ENCODE peak calls at places on chromosomes 5 and 9, in five cellular contexts. F is tibial nerve, T is T-cell, V is cardiac septum, P is Caki2. D is an unnamed sample.

GRCh38 chr5:163379298-163380155 is 57.9 kb upstream of the CCNG1 start:
- DNase-seq in T (no peak), V (no peak), P (peak), F (no peak), D (no peak)

GRCh38 chr5:38866362-38867070 is 20.7 kb downstream of the OSMR start:
- DNase-seq in P (no peak), T (no peak), F (no peak), V (no peak), D (no peak)

GRCh38 chr5:53069626-53070025 is 39.9 kb downstream of the MOCS2 start:
- DNase-seq in V (no peak), P (peak), T (no peak), F (no peak), D (no peak)

GRCh38 chr5:854966-855743 is 4.4 kb upstream of the ZDHHC11 start:
- DNase-seq in P (no peak), F (no peak), T (no peak), V (no peak), D (no peak)

GRCh38 chr9:125986966-125987365 is 239.8 kb downstream of the PBX3 start:
- DNase-seq in F (no peak), T (no peak), P (no peak), V (no peak), D (no peak)

GRCh38 chr5:92309336-92309991 is 926.3 kb upstream of the ARRDC3 start:
- DNase-seq in P (peak), F (no peak), T (no peak), V (no peak), D (no peak)

GRCh38 chr9:127904888-127905728 is 5.7 kb upstream of the ST6GALNAC6 start:
- DNase-seq in P (no peak), T (peak), V (no peak), F (no peak), D (peak)

GRCh38 chr9:72524820-72525539 is 3.6 kb downstream of the TMC1 start:
- DNase-seq in T (no peak), V (no peak), F (no peak), P (peak), D (peak)

GRCh38 chr9:21506910-21507795 is 25.0 kb upstream of the IFNE start:
- DNase-seq in F (no peak), P (peak), V (no peak), T (no peak), D (no peak)

GRCh38 chr5:14208071-14209021 is 65.2 kb downstream of the TRIO start:
- DNase-seq in P (peak), T (no peak), V (no peak), F (no peak), D (peak)

GRCh38 chr9:132583584-132584304 is 1.3 kb downstream of the BARHL1 start:
- DNase-seq in V (peak), T (no peak), F (no peak), P (no peak), D (no peak)

GRCh38 chr5:65199988-65200668 is 281.6 kb downstream of the ADAMTS6 start:
- DNase-seq in P (no peak), F (no peak), T (no peak), V (no peak), D (no peak)

GRCh38 chr9:116275418-116276295 is 122.1 kb downstream of the PAPPA start:
- DNase-seq in V (no peak), P (no peak), F (no peak), T (no peak), D (no peak)

GRCh38 chr5:73945505-73945904 is 319.5 kb downstream of the ARHGEF28 start:
- DNase-seq in T (no peak), V (no peak), F (no peak), P (no peak), D (no peak)

GRCh38 chr5:124639095-124639665 is 107.3 kb downstream of the ZNF608 start:
- DNase-seq in V (no peak), F (no peak), T (no peak), P (no peak), D (no peak)

GRCh38 chr9:6739218-6739617 is 18.6 kb upstream of the KDM4C start:
- DNase-seq in T (no peak), F (no peak), P (peak), V (no peak), D (no peak)

GRCh38 chr5:15004506-15004905 is 132.9 kb upstream of the ANKH start:
- DNase-seq in P (no peak), F (no peak), T (no peak), V (no peak), D (no peak)